ENCODE peak calls at places on chromosome 2, in seven cellular contexts. L is iPS DF 6.9; G is NCI-H1092; R is kidney tubule cell; Z is nucleus accumbens; V is activated T-helper 1 cell treated with anti-CD3 and anti-CD28 coated beads, Interleukin-2, amount 50 U/mL, for 16 hours; N is neuronal stem cell. U is an unnamed sample.
A peak's percentile ranks its signal among the peaks of the same experiment; 100 is the strongest.

GRCh38 chr2:155043097-155043496 is 344.6 kb downstream of the KCNJ3 start:
- DNase-seq in Z (no peak), V (no peak), R (no peak), G (no peak), L (no peak), N (no peak), U (no peak)

GRCh38 chr2:74511104-74511989 is 2.9 kb upstream of the TLX2 start:
- DNase-seq in N (no peak), V (no peak), Z (no peak), G (no peak), L (no peak), R (no peak), U (no peak)

GRCh38 chr2:117763806-117764205 is 50.7 kb upstream of the DDX18 start:
- DNase-seq in V (no peak), G (no peak), L (no peak), R (peak; percentile 87), N (no peak), Z (no peak), U (peak; percentile 47)

GRCh38 chr2:204544961-204545860 is at the start of gene PARD3B:
- DNase-seq in L (no peak), N (peak; percentile 59), Z (peak; percentile 55), R (peak; percentile 78), V (no peak), G (peak; percentile 22), U (peak; percentile 33)

GRCh38 chr2:127737892-127738291 is 36.6 kb downstream of the SFT2D3 start:
- DNase-seq in Z (no peak), N (no peak), V (no peak), G (no peak), R (peak; percentile 8), L (no peak), U (no peak)

GRCh38 chr2:112579280-112579679 is 5.1 kb upstream of the CHCHD5 start:
- DNase-seq in Z (no peak), L (no peak), V (no peak), G (no peak), N (no peak), R (peak; percentile 85), U (peak; percentile 70)

GRCh38 chr2:37893327-37893726 is 31.8 kb upstream of the RMDN2 start:
- DNase-seq in L (no peak), R (peak; percentile 50), Z (no peak), N (no peak), V (no peak), G (no peak), U (no peak)

GRCh38 chr2:41966431-41966893 is 81.4 kb upstream of the PKDCC start:
- DNase-seq in Z (peak; percentile 83), L (no peak), V (no peak), N (no peak), G (no peak), R (peak; percentile 95), U (peak; percentile 85)

GRCh38 chr2:30661173-30662107 is 145.8 kb downstream of the CAPN13 start:
- DNase-seq in G (no peak), L (no peak), V (no peak), R (peak; percentile 47), Z (no peak), N (no peak), U (no peak)

GRCh38 chr2:154692927-154693326 is 5.6 kb upstream of the KCNJ3 start:
- DNase-seq in G (no peak), L (no peak), V (no peak), Z (no peak), N (no peak), R (no peak), U (no peak)

GRCh38 chr2:218474527-218474926 is 55.6 kb downstream of the VIL1 start:
- DNase-seq in G (no peak), L (no peak), Z (no peak), R (no peak), N (no peak), V (no peak), U (no peak)

GRCh38 chr2:217277646-217278048 is 417.8 kb upstream of the TNP1 start:
- DNase-seq in V (no peak), G (no peak), N (no peak), L (no peak), R (peak; percentile 64), Z (peak; percentile 56), U (peak; percentile 82)

GRCh38 chr2:68594674-68595492 is 48.5 kb upstream of the PROKR1 start:
- DNase-seq in L (peak; percentile 18), Z (no peak), V (peak; percentile 12), G (no peak), N (no peak), R (peak; percentile 82), U (no peak)

GRCh38 chr2:149143734-149144133 is 105.2 kb downstream of the LYPD6B start:
- DNase-seq in N (no peak), Z (no peak), R (no peak), L (no peak), G (no peak), V (no peak), U (no peak)

GRCh38 chr2:70977605-70978205 is 725 bp upstream of the ANKRD53 start:
- DNase-seq in N (no peak), G (no peak), R (peak; percentile 50), L (no peak), Z (no peak), V (no peak), U (no peak)

U was measured in RCC 7860.